ENCODE peak calls at places on chromosomes 13 and 19, in eight cellular contexts. One of them, this sample, is unnamed.

GRCh38 chr13:112710855-112711527 is 21.2 kb downstream of the ATP11A start:
- DNase-seq in fibroblast of mammary gland: no peak
- DNase-seq in fibroblast of pulmonary artery: no peak
- DNase-seq in tibial nerve: no peak
- DNase-seq in uterus: peak; percentile 60
- DNase-seq in lower lobe of right lung: no peak
- DNase-seq in astrocyte: no peak
- DNase-seq in OCI-LY7: no peak
- DNase-seq in this sample: no peak

GRCh38 chr19:55640577-55641375 is at the start of gene ZNF580:
- DNase-seq in fibroblast of mammary gland: peak; percentile 72
- DNase-seq in fibroblast of pulmonary artery: peak; percentile 86
- DNase-seq in tibial nerve: no peak
- DNase-seq in uterus: peak; percentile 72
- DNase-seq in lower lobe of right lung: peak; percentile 73
- DNase-seq in astrocyte: peak; percentile 86
- DNase-seq in OCI-LY7: peak; percentile 75
- DNase-seq in this sample: no peak

GRCh38 chr13:52001120-52001731 is 10.0 kb downstream of the ATP7B start:
- DNase-seq in fibroblast of mammary gland: peak; percentile 59
- DNase-seq in fibroblast of pulmonary artery: peak; percentile 66
- DNase-seq in tibial nerve: no peak
- DNase-seq in uterus: no peak
- DNase-seq in lower lobe of right lung: no peak
- DNase-seq in astrocyte: peak; percentile 24
- DNase-seq in OCI-LY7: peak; percentile 75
- DNase-seq in this sample: peak; percentile 8

GRCh38 chr19:2123682-2124387 is 27.1 kb downstream of the IZUMO4 start:
- DNase-seq in fibroblast of mammary gland: no peak
- DNase-seq in fibroblast of pulmonary artery: peak; percentile 10
- DNase-seq in tibial nerve: no peak
- DNase-seq in uterus: no peak
- DNase-seq in lower lobe of right lung: no peak
- DNase-seq in astrocyte: no peak
- DNase-seq in OCI-LY7: no peak
- DNase-seq in this sample: no peak

GRCh38 chr19:4722671-4723464 is 774 bp downstream of the DPP9 start:
- DNase-seq in fibroblast of mammary gland: peak; percentile 66
- DNase-seq in fibroblast of pulmonary artery: peak; percentile 83
- DNase-seq in tibial nerve: no peak
- DNase-seq in uterus: peak; percentile 63
- DNase-seq in lower lobe of right lung: peak; percentile 47
- DNase-seq in astrocyte: peak; percentile 58
- DNase-seq in OCI-LY7: peak; percentile 67
- DNase-seq in this sample: peak; percentile 56

GRCh38 chr19:54465367-54466109 is 2.0 kb upstream of the LENG9 start:
- DNase-seq in fibroblast of mammary gland: no peak
- DNase-seq in fibroblast of pulmonary artery: no peak
- DNase-seq in tibial nerve: no peak
- DNase-seq in uterus: no peak
- DNase-seq in lower lobe of right lung: peak; percentile 52
- DNase-seq in astrocyte: no peak
- DNase-seq in OCI-LY7: no peak
- DNase-seq in this sample: no peak

GRCh38 chr13:108987488-108987887 is 358.1 kb downstream of the MYO16 start:
- DNase-seq in fibroblast of mammary gland: peak; percentile 62
- DNase-seq in fibroblast of pulmonary artery: peak; percentile 7
- DNase-seq in tibial nerve: no peak
- DNase-seq in uterus: no peak
- DNase-seq in lower lobe of right lung: no peak
- DNase-seq in astrocyte: peak; percentile 23
- DNase-seq in OCI-LY7: no peak
- DNase-seq in this sample: peak; percentile 10

GRCh38 chr19:18432275-18433038 is 5.5 kb downstream of the ISYNA1 start:
- DNase-seq in fibroblast of mammary gland: no peak
- DNase-seq in fibroblast of pulmonary artery: no peak
- DNase-seq in tibial nerve: no peak
- DNase-seq in uterus: no peak
- DNase-seq in lower lobe of right lung: no peak
- DNase-seq in astrocyte: no peak
- DNase-seq in OCI-LY7: no peak
- DNase-seq in this sample: no peak

GRCh38 chr19:40193587-40193849 is 2.3 kb downstream of the MAP3K10 start:
- DNase-seq in fibroblast of mammary gland: no peak
- DNase-seq in fibroblast of pulmonary artery: peak; percentile 19
- DNase-seq in tibial nerve: no peak
- DNase-seq in uterus: no peak
- DNase-seq in lower lobe of right lung: no peak
- DNase-seq in astrocyte: peak; percentile 38
- DNase-seq in OCI-LY7: no peak
- DNase-seq in this sample: no peak

GRCh38 chr19:33794578-33795369 is 1.9 kb upstream of the KCTD15 start:
- DNase-seq in fibroblast of mammary gland: peak; percentile 29
- DNase-seq in fibroblast of pulmonary artery: peak; percentile 26
- DNase-seq in tibial nerve: no peak
- DNase-seq in uterus: peak; percentile 45
- DNase-seq in lower lobe of right lung: no peak
- DNase-seq in astrocyte: no peak
- DNase-seq in OCI-LY7: no peak
- DNase-seq in this sample: no peak

GRCh38 chr13:50387124-50387581 is 371.9 kb downstream of the KCNRG start:
- DNase-seq in fibroblast of mammary gland: peak; percentile 41
- DNase-seq in fibroblast of pulmonary artery: peak; percentile 16
- DNase-seq in tibial nerve: peak; percentile 53
- DNase-seq in uterus: peak; percentile 47
- DNase-seq in lower lobe of right lung: peak; percentile 75
- DNase-seq in astrocyte: peak; percentile 74
- DNase-seq in OCI-LY7: peak; percentile 75
- DNase-seq in this sample: no peak

GRCh38 chr19:4304509-4305252 is at the start of gene FSD1:
- DNase-seq in fibroblast of mammary gland: peak; percentile 34
- DNase-seq in fibroblast of pulmonary artery: peak; percentile 61
- DNase-seq in tibial nerve: no peak
- DNase-seq in uterus: no peak
- DNase-seq in lower lobe of right lung: no peak
- DNase-seq in astrocyte: no peak
- DNase-seq in OCI-LY7: peak; percentile 77
- DNase-seq in this sample: no peak

GRCh38 chr13:75326173-75327131 is 155.5 kb downstream of the TBC1D4 start:
- DNase-seq in fibroblast of mammary gland: peak; percentile 44
- DNase-seq in fibroblast of pulmonary artery: peak; percentile 89
- DNase-seq in tibial nerve: no peak
- DNase-seq in uterus: no peak
- DNase-seq in lower lobe of right lung: no peak
- DNase-seq in astrocyte: peak; percentile 61
- DNase-seq in OCI-LY7: no peak
- DNase-seq in this sample: no peak

GRCh38 chr19:48611872-48612271 is 3.0 kb downstream of the FAM83E start:
- DNase-seq in fibroblast of mammary gland: no peak
- DNase-seq in fibroblast of pulmonary artery: no peak
- DNase-seq in tibial nerve: no peak
- DNase-seq in uterus: no peak
- DNase-seq in lower lobe of right lung: no peak
- DNase-seq in astrocyte: no peak
- DNase-seq in OCI-LY7: no peak
- DNase-seq in this sample: no peak

GRCh38 chr19:48607359-48607755 is 815 bp downstream of the SPACA4 start:
- DNase-seq in fibroblast of mammary gland: no peak
- DNase-seq in fibroblast of pulmonary artery: no peak
- DNase-seq in tibial nerve: no peak
- DNase-seq in uterus: no peak
- DNase-seq in lower lobe of right lung: no peak
- DNase-seq in astrocyte: no peak
- DNase-seq in OCI-LY7: no peak
- DNase-seq in this sample: no peak

GRCh38 chr19:48606463-48607358 is at the start of gene SPACA4:
- DNase-seq in fibroblast of mammary gland: no peak
- DNase-seq in fibroblast of pulmonary artery: no peak
- DNase-seq in tibial nerve: no peak
- DNase-seq in uterus: no peak
- DNase-seq in lower lobe of right lung: no peak
- DNase-seq in astrocyte: no peak
- DNase-seq in OCI-LY7: no peak
- DNase-seq in this sample: no peak

GRCh38 chr19:48609571-48610108 is 3.1 kb downstream of the SPACA4 start:
- DNase-seq in fibroblast of mammary gland: no peak
- DNase-seq in fibroblast of pulmonary artery: no peak
- DNase-seq in tibial nerve: no peak
- DNase-seq in uterus: no peak
- DNase-seq in lower lobe of right lung: no peak
- DNase-seq in astrocyte: no peak
- DNase-seq in OCI-LY7: no peak
- DNase-seq in this sample: no peak

GRCh38 chr19:48608798-48609263 is 2.3 kb downstream of the SPACA4 start:
- DNase-seq in fibroblast of mammary gland: peak; percentile 48
- DNase-seq in fibroblast of pulmonary artery: peak; percentile 49
- DNase-seq in tibial nerve: no peak
- DNase-seq in uterus: no peak
- DNase-seq in lower lobe of right lung: no peak
- DNase-seq in astrocyte: no peak
- DNase-seq in OCI-LY7: peak; percentile 74
- DNase-seq in this sample: no peak
- H3K4me3 ChIP-seq in fibroblast of mammary gland: no peak overlapping the region
- H3K4me3 ChIP-seq in fibroblast of pulmonary artery: no peak overlapping the region
- H3K4me3 ChIP-seq in tibial nerve: no peak overlapping the region
- H3K4me3 ChIP-seq in uterus: no peak overlapping the region
- H3K4me3 ChIP-seq in lower lobe of right lung: no peak overlapping the region
- H3K4me3 ChIP-seq in astrocyte: no peak overlapping the region
- H3K4me3 ChIP-seq in OCI-LY7: no peak overlapping the region
- H3K4me3 ChIP-seq in this sample: no peak overlapping the region

DNA sequence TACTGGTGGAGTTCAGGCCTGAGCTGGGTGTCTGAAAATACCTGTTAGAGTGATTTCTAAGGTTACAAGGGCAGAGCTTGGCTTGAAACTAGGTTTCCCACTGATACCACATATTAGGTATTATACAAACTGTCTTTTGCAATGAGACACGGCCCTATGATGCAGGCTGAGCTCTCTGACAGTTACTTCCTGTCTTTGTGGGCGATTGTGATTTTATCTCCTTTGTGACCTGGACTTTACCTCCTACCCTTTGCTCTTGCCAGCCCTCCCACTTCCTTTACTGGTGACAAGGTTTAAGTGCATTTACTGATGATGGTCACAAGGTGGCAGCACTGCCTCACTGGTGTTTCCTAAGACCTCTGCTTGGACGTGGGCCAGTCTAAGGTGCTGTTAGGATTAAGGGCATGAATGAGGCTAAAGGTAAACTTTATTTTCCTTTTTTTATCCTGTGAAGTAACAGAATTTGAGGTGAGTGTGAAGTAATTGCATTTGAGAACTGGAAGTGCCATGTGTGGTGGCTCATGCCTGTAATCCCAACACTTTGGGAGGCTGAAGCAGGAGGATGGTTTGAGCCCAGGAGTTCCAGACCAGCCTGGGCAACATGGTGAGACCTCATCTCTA is 7.7 kb upstream of the CXCL17 start:
- DNase-seq in fibroblast of mammary gland: peak; percentile 88
- DNase-seq in fibroblast of pulmonary artery: peak; percentile 94
- DNase-seq in tibial nerve: peak; percentile 64
- DNase-seq in uterus: peak; percentile 64
- DNase-seq in lower lobe of right lung: peak; percentile 83
- DNase-seq in astrocyte: peak; percentile 63
- DNase-seq in OCI-LY7: peak; percentile 90
- DNase-seq in this sample: peak; percentile 38
- TF ChIP-seq CTCF in fibroblast of mammary gland: peak; percentile 93
- TF ChIP-seq CTCF in fibroblast of pulmonary artery: peak; percentile 87
- TF ChIP-seq CTCF in tibial nerve: peak; percentile 80
- TF ChIP-seq CTCF in uterus: peak; percentile 82
- TF ChIP-seq CTCF in lower lobe of right lung: peak; percentile 85
- TF ChIP-seq CTCF in astrocyte: peak; percentile 82
- TF ChIP-seq CTCF in OCI-LY7: peak; percentile 96
- TF ChIP-seq CTCF in this sample: peak; percentile 82

GRCh38 chr19:49020342-49020741 is 3.5 kb upstream of the LHB start:
- DNase-seq in fibroblast of mammary gland: no peak
- DNase-seq in fibroblast of pulmonary artery: no peak
- DNase-seq in tibial nerve: no peak
- DNase-seq in uterus: no peak
- DNase-seq in lower lobe of right lung: no peak
- DNase-seq in astrocyte: no peak
- DNase-seq in OCI-LY7: no peak
- DNase-seq in this sample: no peak
- H3K4me3 ChIP-seq in fibroblast of mammary gland: no peak overlapping the region
- H3K4me3 ChIP-seq in fibroblast of pulmonary artery: no peak overlapping the region
- H3K4me3 ChIP-seq in tibial nerve: no peak overlapping the region
- H3K4me3 ChIP-seq in uterus: no peak overlapping the region
- H3K4me3 ChIP-seq in lower lobe of right lung: no peak overlapping the region
- H3K4me3 ChIP-seq in astrocyte: no peak overlapping the region
- H3K4me3 ChIP-seq in OCI-LY7: no peak overlapping the region
- H3K4me3 ChIP-seq in this sample: no peak overlapping the region

GRCh38 chr19:11693505-11694499 is 44.9 kb downstream of the ZNF823 start:
- DNase-seq in fibroblast of mammary gland: peak; percentile 91
- DNase-seq in fibroblast of pulmonary artery: peak; percentile 59
- DNase-seq in tibial nerve: no peak
- DNase-seq in uterus: no peak
- DNase-seq in lower lobe of right lung: no peak
- DNase-seq in astrocyte: peak; percentile 25
- DNase-seq in OCI-LY7: peak; percentile 14
- DNase-seq in this sample: peak; percentile 54
- TF ChIP-seq CTCF in fibroblast of mammary gland: no peak
- TF ChIP-seq CTCF in fibroblast of pulmonary artery: no peak
- TF ChIP-seq CTCF in tibial nerve: no peak
- TF ChIP-seq CTCF in uterus: no peak
- TF ChIP-seq CTCF in lower lobe of right lung: no peak
- TF ChIP-seq CTCF in astrocyte: no peak
- TF ChIP-seq CTCF in OCI-LY7: peak; percentile 48
- TF ChIP-seq CTCF in this sample: peak; percentile 17